ENCODE peak calls at places on chromosomes 1 and 21, in seven cellular contexts. Q, U, I, S, D, M and H are unnamed samples.

GRCh38 chr1:2380816-2381591 is 10.3 kb downstream of the MORN1 start:
- DNase-seq in Q (no peak), U (peak), I (no peak), S (no peak), D (no peak), M (no peak), H (no peak)

GRCh38 chr1:206729507-206729906 is 41.1 kb upstream of the IL19 start:
- DNase-seq in Q (no peak), U (no peak), I (no peak), S (no peak), D (no peak), M (no peak), H (no peak)

GRCh38 chr1:43537423-43538142 is 6.9 kb downstream of the PTPRF start:
- DNase-seq in Q (no peak), U (peak), I (no peak), S (no peak), D (no peak), M (no peak), H (no peak)

GRCh38 chr1:82944192-82944591 is 1054.7 kb downstream of the TTLL7 start:
- DNase-seq in Q (no peak), U (no peak), I (no peak), S (no peak), D (no peak), M (no peak), H (no peak)

GRCh38 chr1:246037832-246038231 is 469.2 kb downstream of the SMYD3 start:
- DNase-seq in Q (no peak), U (no peak), I (no peak), S (no peak), D (no peak), M (no peak), H (no peak)

GRCh38 chr1:159171254-159171687 is at the start of gene CADM3:
- DNase-seq in Q (no peak), U (no peak), I (no peak), S (no peak), D (no peak), M (peak), H (peak)

GRCh38 chr1:173682174-173682573 is 12.5 kb upstream of the ANKRD45 start:
- DNase-seq in Q (no peak), U (no peak), I (peak), S (no peak), D (no peak), M (no peak), H (no peak)

GRCh38 chr21:38839683-38840286 is 34.1 kb downstream of the ETS2 start:
- DNase-seq in Q (peak), U (no peak), I (peak), S (no peak), D (peak), M (no peak), H (no peak)

GRCh38 chr1:24720152-24720551 is 25.1 kb upstream of the CLIC4 start:
- DNase-seq in Q (no peak), U (no peak), I (peak), S (no peak), D (peak), M (no peak), H (no peak)

GRCh38 chr1:161954466-161954865 is 69.2 kb downstream of the OLFML2B start:
- DNase-seq in Q (no peak), U (no peak), I (no peak), S (no peak), D (no peak), M (no peak), H (no peak)

GRCh38 chr1:235972316-235973090 is 92.4 kb downstream of the NID1 start:
- DNase-seq in Q (peak), U (no peak), I (peak), S (no peak), D (peak), M (no peak), H (no peak)

GRCh38 chr1:119873166-119874025 is 22.9 kb downstream of the ADAM30 start:
- DNase-seq in Q (peak), U (peak), I (no peak), S (no peak), D (peak), M (no peak), H (no peak)

GRCh38 chr1:210663730-210664573 is 335.2 kb downstream of the HHAT start:
- DNase-seq in Q (no peak), U (no peak), I (no peak), S (no peak), D (no peak), M (peak), H (no peak)

GRCh38 chr1:231487019-231487418 is 41.5 kb upstream of the TSNAX start:
- DNase-seq in Q (peak), U (no peak), I (no peak), S (no peak), D (no peak), M (no peak), H (no peak)

GRCh38 chr1:110087812-110088738 is 17.6 kb upstream of the ALX3 start:
- DNase-seq in Q (peak), U (no peak), I (peak), S (peak), D (peak), M (peak), H (peak)

GRCh38 chr1:182768973-182769372 is 20.6 kb upstream of the NPL start:
- DNase-seq in Q (no peak), U (no peak), I (no peak), S (no peak), D (no peak), M (no peak), H (no peak)

GRCh38 chr1:59156526-59157196 is 140.2 kb upstream of the FGGY start:
- DNase-seq in Q (no peak), U (no peak), I (no peak), S (no peak), D (no peak), M (no peak), H (peak)

GRCh38 chr1:29855761-29856160 is 619.4 kb downstream of the PTPRU start:
- DNase-seq in Q (no peak), U (no peak), I (no peak), S (no peak), D (no peak), M (no peak), H (no peak)

GRCh38 chr1:187527346-187527745 is 698.6 kb downstream of the PLA2G4A start:
- DNase-seq in Q (no peak), U (no peak), I (no peak), S (no peak), D (no peak), M (no peak), H (no peak)

GRCh38 chr1:44672254-44672955 is 1.9 kb downstream of the TMEM53 start:
- DNase-seq in Q (no peak), U (no peak), I (no peak), S (no peak), D (no peak), M (no peak), H (no peak)

GRCh38 chr1:57736940-57737339 is 313.1 kb upstream of the DAB1 start:
- DNase-seq in Q (no peak), U (no peak), I (no peak), S (no peak), D (no peak), M (no peak), H (no peak)

GRCh38 chr1:18557621-18558465 is 72.8 kb upstream of the PAX7 start:
- DNase-seq in Q (no peak), U (no peak), I (no peak), S (no peak), D (no peak), M (peak), H (no peak)

GRCh38 chr1:228145050-228145343 is 4.7 kb upstream of the GJC2 start:
- DNase-seq in Q (no peak), U (peak), I (no peak), S (no peak), D (no peak), M (no peak), H (no peak)

GRCh38 chr1:3274972-3275371 is 179.5 kb upstream of the ARHGEF16 start:
- DNase-seq in Q (no peak), U (no peak), I (no peak), S (no peak), D (no peak), M (peak), H (no peak)

GRCh38 chr1:161021168-161021958 is 411 bp upstream of the F11R start:
- DNase-seq in Q (no peak), U (peak), I (no peak), S (no peak), D (no peak), M (peak), H (no peak)

GRCh38 chr1:9448132-9449105 is 90.8 kb upstream of the SLC25A33 start:
- DNase-seq in Q (no peak), U (no peak), I (no peak), S (no peak), D (no peak), M (no peak), H (no peak)

GRCh38 chr1:2968471-2968881 is 52.8 kb upstream of the ACTRT2 start:
- DNase-seq in Q (no peak), U (no peak), I (no peak), S (no peak), D (no peak), M (no peak), H (no peak)

GRCh38 chr1:219283541-219283940 is 109.9 kb downstream of the LYPLAL1 start:
- DNase-seq in Q (no peak), U (no peak), I (no peak), S (no peak), D (no peak), M (no peak), H (no peak)

GRCh38 chr1:154276797-154277196 is 4.4 kb downstream of the HAX1 start:
- DNase-seq in Q (no peak), U (no peak), I (no peak), S (no peak), D (no peak), M (no peak), H (no peak)

GRCh38 chr1:112297536-112297935 is 98.5 kb upstream of the CTTNBP2NL start:
- DNase-seq in Q (no peak), U (no peak), I (peak), S (no peak), D (no peak), M (no peak), H (no peak)

GRCh38 chr1:65792671-65793358 is at the start of gene PDE4B:
- DNase-seq in Q (no peak), U (no peak), I (no peak), S (no peak), D (peak), M (peak), H (peak)

GRCh38 chr1:54549181-54549924 is 1.3 kb downstream of the ACOT11 start:
- DNase-seq in Q (no peak), U (no peak), I (no peak), S (no peak), D (no peak), M (no peak), H (no peak)

GRCh38 chr1:116540088-116540487 is 30.7 kb downstream of the CD58 start:
- DNase-seq in Q (no peak), U (no peak), I (no peak), S (no peak), D (no peak), M (no peak), H (no peak)

GRCh38 chr1:25821630-25822091 is 1.9 kb downstream of the MTFR1L start:
- DNase-seq in Q (no peak), U (peak), I (no peak), S (no peak), D (no peak), M (no peak), H (no peak)

GRCh38 chr1:113123737-113124136 is 50.7 kb downstream of the LRIG2 start:
- DNase-seq in Q (peak), U (no peak), I (no peak), S (no peak), D (no peak), M (no peak), H (no peak)